ENCODE peak calls at places on chromosomes 2 and 18, in seven cellular contexts. P is WTC11, L is MCF 10A, O is fibroblast of mammary gland, E is IMR-90, D is neural crest cell, X is astrocyte of the spinal cord. S is an unnamed sample.

GRCh38 chr2:76953733-76954347 is 568.3 kb downstream of the LRRTM4 start:
- DNase-seq in P (peak), L (peak), O (peak), E (peak), D (peak), X (peak), S (peak)

GRCh38 chr2:74099835-74100234 is 47.9 kb downstream of the BOLA3 start:
- DNase-seq in P (no peak), L (peak), O (no peak), E (no peak), D (no peak), X (no peak), S (no peak)

GRCh38 chr2:36413218-36413617 is 57.6 kb downstream of the CRIM1 start:
- DNase-seq in P (no peak), L (no peak), O (no peak), E (peak), D (no peak), X (peak), S (no peak)

GRCh38 chr2:120470041-120470716 is 124.2 kb downstream of the INHBB start:
- DNase-seq in P (no peak), L (peak), O (peak), E (peak), D (no peak), X (peak), S (no peak)

GRCh38 chr2:233267516-233268245 is 16.2 kb downstream of the ATG16L1 start:
- DNase-seq in P (no peak), L (no peak), O (no peak), E (no peak), D (no peak), X (no peak), S (no peak)

GRCh38 chr2:134135793-134136192 is 118.1 kb upstream of the MGAT5 start:
- DNase-seq in P (no peak), L (no peak), O (no peak), E (no peak), D (no peak), X (no peak), S (no peak)

GRCh38 chr18:22385718-22386117 is 32.0 kb downstream of the CTAGE1 start:
- DNase-seq in P (no peak), L (peak), O (peak), E (peak), D (no peak), X (peak), S (no peak)

GRCh38 chr2:128494640-128495321 is 176.1 kb upstream of the HS6ST1 start:
- DNase-seq in P (no peak), L (no peak), O (peak), E (no peak), D (no peak), X (no peak), S (no peak)

GRCh38 chr2:205995260-205995659 is 90.7 kb downstream of the INO80D start:
- DNase-seq in P (no peak), L (no peak), O (no peak), E (no peak), D (no peak), X (no peak), S (no peak)

GRCh38 chr18:22752014-22752413 is 181.1 kb upstream of the RBBP8 start:
- DNase-seq in P (no peak), L (no peak), O (no peak), E (no peak), D (no peak), X (no peak), S (no peak)

GRCh38 chr2:32718752-32719151 is 90.9 kb downstream of the TTC27 start:
- DNase-seq in P (no peak), L (no peak), O (no peak), E (no peak), D (no peak), X (no peak), S (no peak)

GRCh38 chr2:9380702-9381628 is 42.4 kb downstream of the ITGB1BP1 start:
- DNase-seq in P (no peak), L (peak), O (peak), E (peak), D (no peak), X (peak), S (no peak)

GRCh38 chr18:3857544-3857943 is 407.6 kb downstream of the TGIF1 start:
- DNase-seq in P (no peak), L (no peak), O (peak), E (peak), D (no peak), X (no peak), S (no peak)

GRCh38 chr2:192749606-192750200 is 555.0 kb upstream of the TMEFF2 start:
- DNase-seq in P (no peak), L (peak), O (peak), E (no peak), D (no peak), X (peak), S (no peak)

GRCh38 chr2:230998882-230999281 is 3.0 kb downstream of the SPATA3 start:
- DNase-seq in P (no peak), L (no peak), O (peak), E (no peak), D (no peak), X (no peak), S (no peak)

GRCh38 chr2:28430790-28431418 is 38.2 kb downstream of the FOSL2 start:
- DNase-seq in P (no peak), L (no peak), O (no peak), E (no peak), D (no peak), X (no peak), S (no peak)

GRCh38 chr2:2769481-2770431 is 438.7 kb upstream of the MYT1L start:
- DNase-seq in P (no peak), L (no peak), O (no peak), E (no peak), D (no peak), X (no peak), S (no peak)

GRCh38 chr18:53219853-53220252 is 879.9 kb downstream of the DCC start:
- DNase-seq in P (no peak), L (peak), O (no peak), E (no peak), D (no peak), X (no peak), S (no peak)

GRCh38 chr2:65355190-65355831 is 77.1 kb downstream of the SPRED2 start:
- DNase-seq in P (no peak), L (no peak), O (peak), E (peak), D (no peak), X (no peak), S (no peak)

GRCh38 chr2:132542953-132543569 is 126.5 kb downstream of the GPR39 start:
- DNase-seq in P (no peak), L (no peak), O (no peak), E (peak), D (no peak), X (no peak), S (no peak)

GRCh38 chr2:1625281-1626001 is 118.9 kb downstream of the PXDN start:
- DNase-seq in P (peak), L (peak), O (peak), E (peak), D (no peak), X (peak), S (no peak)

GRCh38 chr2:96668771-96669170 is 26.2 kb downstream of the FER1L5 start:
- DNase-seq in P (no peak), L (no peak), O (no peak), E (no peak), D (no peak), X (no peak), S (no peak)

GRCh38 chr2:238901461-238902057 is 53.7 kb downstream of the TWIST2 start:
- DNase-seq in P (no peak), L (no peak), O (no peak), E (no peak), D (no peak), X (no peak), S (no peak)

GRCh38 chr2:221704442-221704841 is 132.3 kb upstream of the EPHA4 start:
- DNase-seq in P (no peak), L (no peak), O (no peak), E (no peak), D (no peak), X (no peak), S (no peak)

GRCh38 chr2:221708916-221709315 is 136.8 kb upstream of the EPHA4 start:
- DNase-seq in P (no peak), L (no peak), O (no peak), E (no peak), D (no peak), X (no peak), S (no peak)

GRCh38 chr2:221710744-221711143 is 138.6 kb upstream of the EPHA4 start:
- DNase-seq in P (no peak), L (no peak), O (no peak), E (no peak), D (no peak), X (no peak), S (no peak)

GRCh38 chr2:221705478-221705877 is 133.4 kb upstream of the EPHA4 start:
- DNase-seq in P (no peak), L (no peak), O (no peak), E (no peak), D (no peak), X (no peak), S (no peak)
- TF ChIP-seq CTCF in P (no peak), L (no peak), O (no peak), E (no peak), D (no peak), X (no peak), S (no peak)

GRCh38 chr18:62744076-62744705 is 28.9 kb downstream of the PHLPP1 start:
- DNase-seq in P (no peak), L (no peak), O (no peak), E (peak), D (no peak), X (peak), S (no peak)
- TF ChIP-seq CTCF in P (no peak), L (no peak), O (no peak), E (no peak), D (no peak), X (no peak), S (no peak)

GRCh38 chr2:11444737-11445136 is 21.2 kb downstream of the E2F6 start:
- DNase-seq in P (no peak), L (no peak), O (no peak), E (no peak), D (no peak), X (no peak), S (no peak)
- TF ChIP-seq CTCF in P (no peak), L (no peak), O (no peak), E (peak), D (no peak), X (no peak), S (no peak)

DNA sequence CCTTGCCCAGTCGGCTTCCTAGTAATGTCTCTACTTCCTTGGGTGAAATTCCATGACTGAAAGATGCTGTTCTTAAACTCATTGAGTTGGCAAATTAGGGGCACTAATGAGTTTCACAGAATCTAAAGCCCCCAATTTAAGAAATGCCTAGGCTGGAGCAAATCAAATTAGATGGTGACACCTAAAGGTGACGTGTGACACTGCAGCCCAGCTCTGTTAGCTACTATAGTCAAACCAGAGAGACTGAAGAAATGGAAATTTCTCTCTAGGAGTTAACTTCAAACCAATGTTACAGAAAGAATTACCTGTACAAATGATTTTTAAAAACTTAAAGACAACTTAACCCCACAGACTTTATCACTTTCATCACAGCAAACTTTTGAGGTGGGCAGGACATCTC is 37.2 kb downstream of the LCT start:
- DNase-seq in P (no peak), L (no peak), O (no peak), E (no peak), D (no peak), X (no peak), S (no peak)
- TF ChIP-seq CTCF in P (no peak), L (no peak), O (peak), E (no peak), D (peak), X (no peak), S (no peak)

GRCh38 chr2:170463206-170463537 is 252.0 kb upstream of the SP5 start:
- DNase-seq in P (no peak), L (no peak), O (no peak), E (no peak), D (no peak), X (no peak), S (no peak)

GRCh38 chr2:170464268-170464667 is 250.9 kb upstream of the SP5 start:
- DNase-seq in P (no peak), L (no peak), O (no peak), E (no peak), D (no peak), X (no peak), S (no peak)

GRCh38 chr2:170467568-170468422 is 247.3 kb upstream of the SP5 start:
- DNase-seq in P (no peak), L (no peak), O (peak), E (no peak), D (no peak), X (no peak), S (no peak)

GRCh38 chr2:170466632-170467031 is 248.5 kb upstream of the SP5 start:
- DNase-seq in P (no peak), L (no peak), O (no peak), E (no peak), D (no peak), X (no peak), S (no peak)

GRCh38 chr2:170465241-170465640 is 249.9 kb upstream of the SP5 start:
- DNase-seq in P (no peak), L (peak), O (peak), E (no peak), D (no peak), X (peak), S (no peak)
- TF ChIP-seq CTCF in P (no peak), L (no peak), O (no peak), E (no peak), D (no peak), X (no peak), S (no peak)

GRCh38 chr18:44723366-44723765 is 42.7 kb downstream of the SETBP1 start:
- DNase-seq in P (no peak), L (no peak), O (no peak), E (no peak), D (no peak), X (no peak), S (no peak)
- TF ChIP-seq CTCF in P (no peak), L (no peak), O (no peak), E (no peak), D (no peak), X (no peak), S (no peak)

GRCh38 chr2:88055436-88056128 is at the start of gene KRCC1:
- DNase-seq in P (peak), L (peak), O (peak), E (peak), D (peak), X (peak), S (peak)
- TF ChIP-seq CTCF in P (no peak), L (no peak), O (no peak), E (no peak), D (no peak), X (no peak), S (no peak)

GRCh38 chr2:37415128-37415817 is 70.8 kb downstream of the QPCT start:
- DNase-seq in P (no peak), L (peak), O (peak), E (peak), D (no peak), X (peak), S (no peak)
- TF ChIP-seq CTCF in P (no peak), L (no peak), O (peak), E (peak), D (no peak), X (peak), S (no peak)

DNA sequence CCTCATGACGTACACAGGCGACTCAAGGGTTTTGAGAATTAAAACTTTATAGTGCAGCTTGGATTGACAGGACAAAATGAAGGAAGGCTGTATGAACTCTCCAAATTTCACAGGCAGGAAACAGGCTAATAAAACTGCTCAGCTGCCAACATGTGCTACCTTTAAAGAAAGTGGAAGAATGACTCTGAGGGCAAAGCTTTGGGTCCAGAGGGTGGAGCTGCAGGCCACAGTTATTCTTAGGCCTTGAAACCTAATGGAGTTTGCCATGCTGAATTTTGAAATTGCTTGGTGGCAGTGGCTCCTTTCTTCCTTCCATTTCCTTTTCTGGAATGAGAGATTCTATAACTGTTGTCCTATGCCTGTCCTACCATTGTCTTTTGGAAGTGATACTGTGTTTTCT is 34.8 kb downstream of the HAT1 start:
- DNase-seq in P (no peak), L (peak), O (peak), E (no peak), D (no peak), X (no peak), S (no peak)
- TF ChIP-seq CTCF in P (no peak), L (no peak), O (peak), E (no peak), D (peak), X (no peak), S (no peak)

DNA sequence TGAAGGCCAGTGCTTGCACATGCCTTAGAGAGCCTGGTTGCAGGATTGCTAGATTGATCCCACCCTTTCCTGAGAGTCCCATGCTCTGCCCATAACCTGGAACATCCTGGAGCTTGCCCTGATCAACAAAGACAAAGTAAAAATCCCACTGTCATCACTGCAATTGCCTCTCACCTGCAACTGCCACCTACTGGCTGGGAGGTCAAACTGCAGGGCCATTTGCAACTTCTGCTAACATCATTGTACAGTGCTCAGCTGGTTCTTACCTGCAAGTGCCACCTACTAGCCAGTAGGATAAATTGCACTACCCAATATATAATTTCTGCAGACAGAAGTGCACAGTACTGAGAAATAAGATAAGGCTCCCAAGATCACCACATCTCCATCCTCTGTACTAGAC is 947.5 kb downstream of the CPS1 start:
- DNase-seq in P (no peak), L (no peak), O (no peak), E (no peak), D (no peak), X (no peak), S (no peak)
- TF ChIP-seq CTCF in P (peak), L (no peak), O (peak), E (no peak), D (peak), X (peak), S (no peak)